ENCODE peak calls at places on chromosomes 3 and 15, in six cellular contexts. One of them, this sample, is unnamed.

GRCh38 chr3:28556195-28556594 is 207.6 kb upstream of the AZI2 start:
- DNase-seq in mammary epithelial cell: no peak
- DNase-seq in Peyer's patch: no peak
- DNase-seq in kidney: no peak
- DNase-seq in GM12865: no peak
- DNase-seq in tibial artery: no peak
- DNase-seq in this sample: no peak

GRCh38 chr15:98586066-98586465 is 62.3 kb upstream of the IGF1R start:
- DNase-seq in mammary epithelial cell: no peak
- DNase-seq in Peyer's patch: no peak
- DNase-seq in kidney: no peak
- DNase-seq in GM12865: no peak
- DNase-seq in tibial artery: no peak
- DNase-seq in this sample: no peak

GRCh38 chr3:172223870-172224269 is 184.5 kb downstream of the FNDC3B start:
- DNase-seq in mammary epithelial cell: no peak
- DNase-seq in Peyer's patch: no peak
- DNase-seq in kidney: no peak
- DNase-seq in GM12865: no peak
- DNase-seq in tibial artery: no peak
- DNase-seq in this sample: no peak

GRCh38 chr3:169041677-169042171 is 621.8 kb downstream of the MECOM start:
- DNase-seq in mammary epithelial cell: peak
- DNase-seq in Peyer's patch: no peak
- DNase-seq in kidney: no peak
- DNase-seq in GM12865: no peak
- DNase-seq in tibial artery: no peak
- DNase-seq in this sample: no peak

GRCh38 chr15:57025264-57025939 is 107.0 kb downstream of the TCF12 start:
- DNase-seq in mammary epithelial cell: peak
- DNase-seq in Peyer's patch: no peak
- DNase-seq in kidney: no peak
- DNase-seq in GM12865: no peak
- DNase-seq in tibial artery: no peak
- DNase-seq in this sample: no peak

GRCh38 chr3:11593318-11594034 is 50.2 kb downstream of the VGLL4 start:
- DNase-seq in mammary epithelial cell: no peak
- DNase-seq in Peyer's patch: no peak
- DNase-seq in kidney: no peak
- DNase-seq in GM12865: no peak
- DNase-seq in tibial artery: no peak
- DNase-seq in this sample: no peak

GRCh38 chr3:119817964-119818363 is 36.1 kb downstream of the NR1I2 start:
- DNase-seq in mammary epithelial cell: no peak
- DNase-seq in Peyer's patch: no peak
- DNase-seq in kidney: no peak
- DNase-seq in GM12865: no peak
- DNase-seq in tibial artery: no peak
- DNase-seq in this sample: no peak

GRCh38 chr3:149077638-149078037 is 8.7 kb downstream of the HLTF start:
- DNase-seq in mammary epithelial cell: no peak
- DNase-seq in Peyer's patch: no peak
- DNase-seq in kidney: no peak
- DNase-seq in GM12865: no peak
- DNase-seq in tibial artery: no peak
- DNase-seq in this sample: no peak

GRCh38 chr3:24579008-24579407 is 84.4 kb upstream of the THRB start:
- DNase-seq in mammary epithelial cell: no peak
- DNase-seq in Peyer's patch: no peak
- DNase-seq in kidney: no peak
- DNase-seq in GM12865: no peak
- DNase-seq in tibial artery: no peak
- DNase-seq in this sample: no peak

GRCh38 chr3:184944221-184944620 is 132.3 kb downstream of the VPS8 start:
- DNase-seq in mammary epithelial cell: no peak
- DNase-seq in Peyer's patch: no peak
- DNase-seq in kidney: no peak
- DNase-seq in GM12865: no peak
- DNase-seq in tibial artery: no peak
- DNase-seq in this sample: no peak

GRCh38 chr3:126543457-126544090 is 15.2 kb downstream of the C3orf22 start:
- DNase-seq in mammary epithelial cell: no peak
- DNase-seq in Peyer's patch: no peak
- DNase-seq in kidney: peak
- DNase-seq in GM12865: no peak
- DNase-seq in tibial artery: no peak
- DNase-seq in this sample: no peak

GRCh38 chr15:44782516-44782915 is 46.2 kb downstream of the TRIM69 start:
- DNase-seq in mammary epithelial cell: peak
- DNase-seq in Peyer's patch: no peak
- DNase-seq in kidney: no peak
- DNase-seq in GM12865: no peak
- DNase-seq in tibial artery: no peak
- DNase-seq in this sample: no peak

GRCh38 chr3:72997421-72997961 is 880 bp downstream of the PPP4R2 start:
- DNase-seq in mammary epithelial cell: peak
- DNase-seq in Peyer's patch: peak
- DNase-seq in kidney: no peak
- DNase-seq in GM12865: peak
- DNase-seq in tibial artery: no peak
- DNase-seq in this sample: no peak

GRCh38 chr3:16140116-16140893 is 34.2 kb upstream of the GALNT15 start:
- DNase-seq in mammary epithelial cell: peak
- DNase-seq in Peyer's patch: no peak
- DNase-seq in kidney: no peak
- DNase-seq in GM12865: no peak
- DNase-seq in tibial artery: peak
- DNase-seq in this sample: peak

GRCh38 chr3:187291001-187291511 is 481 bp downstream of the MASP1 start:
- DNase-seq in mammary epithelial cell: no peak
- DNase-seq in Peyer's patch: no peak
- DNase-seq in kidney: no peak
- DNase-seq in GM12865: no peak
- DNase-seq in tibial artery: no peak
- DNase-seq in this sample: no peak

GRCh38 chr3:69558912-69559311 is 173.0 kb upstream of the FRMD4B start:
- DNase-seq in mammary epithelial cell: peak
- DNase-seq in Peyer's patch: no peak
- DNase-seq in kidney: no peak
- DNase-seq in GM12865: no peak
- DNase-seq in tibial artery: peak
- DNase-seq in this sample: peak

GRCh38 chr15:63122002-63122893 is 587 bp downstream of the LACTB start:
- DNase-seq in mammary epithelial cell: peak
- DNase-seq in Peyer's patch: peak
- DNase-seq in kidney: peak
- DNase-seq in GM12865: peak
- DNase-seq in tibial artery: peak
- DNase-seq in this sample: no peak

GRCh38 chr3:116087431-116087830 is 357.9 kb downstream of the LSAMP start:
- DNase-seq in mammary epithelial cell: no peak
- DNase-seq in Peyer's patch: no peak
- DNase-seq in kidney: no peak
- DNase-seq in GM12865: no peak
- DNase-seq in tibial artery: no peak
- DNase-seq in this sample: no peak

GRCh38 chr3:87461443-87461842 is 185.1 kb upstream of the POU1F1 start:
- DNase-seq in mammary epithelial cell: peak
- DNase-seq in Peyer's patch: no peak
- DNase-seq in kidney: no peak
- DNase-seq in GM12865: no peak
- DNase-seq in tibial artery: no peak
- DNase-seq in this sample: no peak

GRCh38 chr3:49614936-49615335 is 59.2 kb upstream of the APEH start:
- DNase-seq in mammary epithelial cell: no peak
- DNase-seq in Peyer's patch: no peak
- DNase-seq in kidney: no peak
- DNase-seq in GM12865: no peak
- DNase-seq in tibial artery: no peak
- DNase-seq in this sample: no peak

GRCh38 chr3:169146866-169147245 is 516.7 kb downstream of the MECOM start:
- DNase-seq in mammary epithelial cell: no peak
- DNase-seq in Peyer's patch: no peak
- DNase-seq in kidney: no peak
- DNase-seq in GM12865: no peak
- DNase-seq in tibial artery: no peak
- DNase-seq in this sample: no peak

GRCh38 chr15:40501487-40501886 is 30.7 kb downstream of the CHST14 start:
- DNase-seq in mammary epithelial cell: peak
- DNase-seq in Peyer's patch: no peak
- DNase-seq in kidney: no peak
- DNase-seq in GM12865: no peak
- DNase-seq in tibial artery: no peak
- DNase-seq in this sample: no peak

GRCh38 chr15:63896336-63897115 is 62.8 kb upstream of the HERC1 start:
- DNase-seq in mammary epithelial cell: peak
- DNase-seq in Peyer's patch: peak
- DNase-seq in kidney: peak
- DNase-seq in GM12865: peak
- DNase-seq in tibial artery: peak
- DNase-seq in this sample: no peak

GRCh38 chr3:124209426-124209825 is 217.5 kb upstream of the ROPN1 start:
- DNase-seq in mammary epithelial cell: no peak
- DNase-seq in Peyer's patch: no peak
- DNase-seq in kidney: no peak
- DNase-seq in GM12865: no peak
- DNase-seq in tibial artery: no peak
- DNase-seq in this sample: no peak

GRCh38 chr3:113210608-113211369 is 568 bp upstream of the BOC start:
- DNase-seq in mammary epithelial cell: no peak
- DNase-seq in Peyer's patch: no peak
- DNase-seq in kidney: no peak
- DNase-seq in GM12865: no peak
- DNase-seq in tibial artery: no peak
- DNase-seq in this sample: no peak

GRCh38 chr3:46480481-46481195 is 15.9 kb upstream of the LTF start:
- DNase-seq in mammary epithelial cell: no peak
- DNase-seq in Peyer's patch: no peak
- DNase-seq in kidney: no peak
- DNase-seq in GM12865: no peak
- DNase-seq in tibial artery: no peak
- DNase-seq in this sample: no peak

GRCh38 chr3:134161817-134162396 is 88.8 kb downstream of the RYK start:
- DNase-seq in mammary epithelial cell: no peak
- DNase-seq in Peyer's patch: no peak
- DNase-seq in kidney: no peak
- DNase-seq in GM12865: no peak
- DNase-seq in tibial artery: no peak
- DNase-seq in this sample: no peak

GRCh38 chr15:38090648-38091047 is 156.2 kb downstream of the TMCO5A start:
- DNase-seq in mammary epithelial cell: no peak
- DNase-seq in Peyer's patch: no peak
- DNase-seq in kidney: no peak
- DNase-seq in GM12865: no peak
- DNase-seq in tibial artery: no peak
- DNase-seq in this sample: no peak

GRCh38 chr15:101014276-101014675 is 95.1 kb downstream of the LRRK1 start:
- DNase-seq in mammary epithelial cell: no peak
- DNase-seq in Peyer's patch: no peak
- DNase-seq in kidney: peak
- DNase-seq in GM12865: no peak
- DNase-seq in tibial artery: no peak
- DNase-seq in this sample: no peak
- H3K4me3 ChIP-seq in mammary epithelial cell: no peak
- H3K4me3 ChIP-seq in Peyer's patch: no peak
- H3K4me3 ChIP-seq in kidney: no peak
- H3K4me3 ChIP-seq in GM12865: no peak
- H3K4me3 ChIP-seq in tibial artery: no peak
- H3K4me3 ChIP-seq in this sample: no peak

GRCh38 chr3:67349551-67350174 is 304.7 kb downstream of the SUCLG2 start:
- DNase-seq in mammary epithelial cell: no peak
- DNase-seq in Peyer's patch: no peak
- DNase-seq in kidney: no peak
- DNase-seq in GM12865: peak
- DNase-seq in tibial artery: no peak
- DNase-seq in this sample: no peak
- TF ChIP-seq CTCF in mammary epithelial cell: no peak
- TF ChIP-seq CTCF in Peyer's patch: no peak
- TF ChIP-seq CTCF in kidney: no peak
- TF ChIP-seq CTCF in GM12865: no peak
- TF ChIP-seq CTCF in tibial artery: no peak
- TF ChIP-seq CTCF in this sample: no peak

GRCh38 chr3:107957506-107957905 is 133.3 kb downstream of the CD47 start:
- DNase-seq in mammary epithelial cell: no peak
- DNase-seq in Peyer's patch: no peak
- DNase-seq in kidney: no peak
- DNase-seq in GM12865: no peak
- DNase-seq in tibial artery: no peak
- DNase-seq in this sample: no peak
- H3K4me3 ChIP-seq in mammary epithelial cell: no peak
- H3K4me3 ChIP-seq in Peyer's patch: no peak
- H3K4me3 ChIP-seq in kidney: peak
- H3K4me3 ChIP-seq in GM12865: no peak
- H3K4me3 ChIP-seq in tibial artery: peak
- H3K4me3 ChIP-seq in this sample: no peak

DNA sequence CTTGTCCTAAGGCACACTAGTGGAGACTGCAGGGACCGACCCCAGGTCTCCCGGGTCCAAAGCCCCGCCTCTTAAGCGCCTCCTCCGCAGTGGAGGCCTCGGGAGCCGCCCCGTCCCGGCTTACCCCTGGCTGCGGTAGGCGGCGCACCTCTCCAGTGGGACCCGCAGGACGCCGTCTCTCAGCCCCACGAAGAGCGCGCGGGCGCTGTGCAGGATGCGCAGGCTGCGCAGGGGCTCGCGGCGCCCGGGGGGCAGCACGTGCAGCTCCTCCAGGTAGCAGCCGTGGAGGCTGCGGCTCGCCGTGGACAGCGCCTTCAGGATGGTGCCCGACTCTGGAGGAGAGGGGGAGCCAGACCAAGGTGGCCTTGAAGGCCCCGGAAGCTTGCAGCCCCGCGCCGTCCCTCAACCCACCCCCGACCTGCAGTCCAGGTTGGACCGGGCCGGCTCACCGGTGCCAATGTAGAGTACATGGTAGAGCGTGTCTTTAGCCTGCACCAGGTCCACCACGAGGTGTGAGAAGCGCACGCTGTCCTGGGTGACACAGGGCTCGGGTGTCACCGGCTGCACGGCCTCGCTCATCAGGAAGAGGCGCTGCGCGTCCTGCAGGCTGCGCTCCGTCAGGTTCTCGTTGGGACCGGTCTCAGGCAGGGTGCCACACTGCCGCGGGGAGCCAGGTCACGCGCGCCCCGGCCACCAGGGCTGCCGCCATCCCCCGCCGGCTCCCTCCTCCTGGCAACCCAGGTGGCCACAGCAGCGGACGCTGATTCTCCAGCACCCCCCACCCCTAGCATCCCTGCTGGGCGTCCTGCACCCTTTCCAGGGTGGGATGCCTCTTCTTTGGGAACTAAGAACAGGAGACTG is 105.5 kb downstream of the SEMA5B start:
- DNase-seq in mammary epithelial cell: no peak
- DNase-seq in Peyer's patch: no peak
- DNase-seq in kidney: peak
- DNase-seq in GM12865: peak
- DNase-seq in tibial artery: peak
- DNase-seq in this sample: no peak
- TF ChIP-seq CTCF in mammary epithelial cell: peak
- TF ChIP-seq CTCF in Peyer's patch: no peak
- TF ChIP-seq CTCF in kidney: no peak
- TF ChIP-seq CTCF in GM12865: peak
- TF ChIP-seq CTCF in tibial artery: no peak
- TF ChIP-seq CTCF in this sample: peak

This sample was measured in LNCaP clone FGC.